ENCODE peak calls at places on chromosomes 11 and 22, in seven cellular contexts. A is NCI-H1417; V is GM04504; J is NCI-H774; O is choroid plexus epithelial cell; T is activated CD4-positive, alpha-beta T cell treated with anti-CD3 and anti-CD28 coated beads, Interleukin-2, amount 10 ng/mL, durations not matched to agents 24 days and 14 days; W is CD4-positive, alpha-beta T cell. I is an unnamed sample.

GRCh38 chr11:6705905-6706535 is 22.9 kb upstream of the MRPL17 start:
- DNase-seq in A (peak; percentile 28), V (peak; percentile 51), J (peak; percentile 29), O (peak; percentile 81), T (peak; percentile 82), W (no peak), I (no peak)

GRCh38 chr11:63560506-63561179 is 2.5 kb downstream of the PLAAT2 start:
- DNase-seq in A (no peak), V (no peak), J (no peak), O (no peak), T (no peak), W (peak; percentile 42), I (no peak)

GRCh38 chr11:12525466-12526055 is 148.2 kb downstream of the PARVA start:
- DNase-seq in A (no peak), V (no peak), J (no peak), O (no peak), T (no peak), W (no peak), I (no peak)

GRCh38 chr22:37182949-37183245 is 5.2 kb downstream of the C1QTNF6 start:
- DNase-seq in A (no peak), V (no peak), J (no peak), O (no peak), T (no peak), W (no peak), I (no peak)

GRCh38 chr11:107661656-107662055 is 50.2 kb downstream of the SLN start:
- DNase-seq in A (no peak), V (no peak), J (no peak), O (no peak), T (no peak), W (no peak), I (no peak)

GRCh38 chr11:14578551-14578956 is 58.4 kb upstream of the PSMA1 start:
- DNase-seq in A (peak; percentile 15), V (no peak), J (no peak), O (peak; percentile 89), T (peak; percentile 92), W (peak; percentile 40), I (peak; percentile 44)

GRCh38 chr11:32840587-32840986 is 10.9 kb downstream of the PRRG4 start:
- DNase-seq in A (no peak), V (no peak), J (no peak), O (no peak), T (no peak), W (no peak), I (no peak)

GRCh38 chr11:94046796-94047195 is 25.6 kb downstream of the HEPHL1 start:
- DNase-seq in A (peak; percentile 7), V (no peak), J (no peak), O (no peak), T (peak; percentile 5), W (no peak), I (no peak)

GRCh38 chr22:37273126-37273845 is 9.0 kb upstream of the CYTH4 start:
- DNase-seq in A (no peak), V (no peak), J (no peak), O (peak; percentile 77), T (peak; percentile 72), W (no peak), I (no peak)

GRCh38 chr22:36935694-36936093 is 22.3 kb downstream of the CSF2RB start:
- DNase-seq in A (no peak), V (no peak), J (no peak), O (no peak), T (no peak), W (no peak), I (no peak)

GRCh38 chr11:33296695-33297094 is 39.5 kb downstream of the HIPK3 start:
- DNase-seq in A (no peak), V (no peak), J (no peak), O (no peak), T (no peak), W (no peak), I (no peak)

GRCh38 chr22:31987180-31987579 is 42.8 kb downstream of the YWHAH start:
- DNase-seq in A (no peak), V (no peak), J (no peak), O (no peak), T (no peak), W (no peak), I (no peak)

GRCh38 chr11:69911310-69912160 is 92.3 kb upstream of the FGF3 start:
- DNase-seq in A (no peak), V (no peak), J (no peak), O (no peak), T (no peak), W (no peak), I (no peak)